ENCODE peak calls at places on chromosomes 1 and 21, in ten cellular contexts. U is osteoblast, R is astrocyte of the cerebellum, G is left lung, H is coronary artery, M is lower leg skin, B is SJSA1, X is Panc1, A is sigmoid colon, J is fibroblast of pulmonary artery. K is an unnamed sample.

GRCh38 chr1:114010433-114011184 is 31.3 kb downstream of the OLFML3 start:
- DNase-seq in A (no peak), G (no peak), M (no peak), U (no peak), R (no peak), H (no peak), B (no peak), J (no peak), X (no peak), K (peak)

GRCh38 chr1:50605186-50605875 is 182.1 kb upstream of the DMRTA2 start:
- DNase-seq in U (peak), A (no peak), H (no peak), G (no peak), R (no peak), B (no peak), J (peak), X (peak), M (no peak), K (peak)

GRCh38 chr1:82838066-82838465 is 1037.3 kb downstream of the ADGRL2 start:
- DNase-seq in A (no peak), B (no peak), J (peak), M (no peak), X (no peak), H (no peak), U (no peak), R (no peak), G (no peak), K (no peak)

GRCh38 chr1:116133696-116134095 is 22.5 kb downstream of the MAB21L3 start:
- DNase-seq in H (no peak), X (no peak), G (no peak), B (no peak), A (no peak), U (no peak), M (no peak), J (no peak), R (no peak), K (no peak)

GRCh38 chr21:34881421-34881820 is 167.7 kb downstream of the RUNX1 start:
- DNase-seq in X (no peak), M (no peak), U (peak), B (peak), J (peak), R (no peak), A (no peak), H (no peak), G (no peak), K (no peak)

GRCh38 chr1:3426956-3427535 is 27.4 kb upstream of the ARHGEF16 start:
- DNase-seq in U (peak), R (no peak), A (no peak), H (no peak), B (no peak), M (no peak), G (no peak), J (no peak), X (no peak), K (no peak)

GRCh38 chr1:238944028-238944427 is 442.3 kb upstream of the CHRM3 start:
- DNase-seq in G (no peak), M (no peak), R (no peak), B (no peak), J (no peak), X (no peak), U (no peak), A (no peak), H (no peak), K (no peak)

GRCh38 chr1:206513312-206514111 is 6.2 kb downstream of the RASSF5 start:
- DNase-seq in G (peak), B (no peak), J (peak), M (peak), H (peak), U (peak), X (no peak), A (peak), R (peak), K (no peak)

GRCh38 chr1:110210604-110211502 is 739 bp downstream of the KCNC4 start:
- DNase-seq in R (no peak), A (peak), J (no peak), G (peak), H (peak), U (peak), B (no peak), X (no peak), M (peak), K (peak)

DNA sequence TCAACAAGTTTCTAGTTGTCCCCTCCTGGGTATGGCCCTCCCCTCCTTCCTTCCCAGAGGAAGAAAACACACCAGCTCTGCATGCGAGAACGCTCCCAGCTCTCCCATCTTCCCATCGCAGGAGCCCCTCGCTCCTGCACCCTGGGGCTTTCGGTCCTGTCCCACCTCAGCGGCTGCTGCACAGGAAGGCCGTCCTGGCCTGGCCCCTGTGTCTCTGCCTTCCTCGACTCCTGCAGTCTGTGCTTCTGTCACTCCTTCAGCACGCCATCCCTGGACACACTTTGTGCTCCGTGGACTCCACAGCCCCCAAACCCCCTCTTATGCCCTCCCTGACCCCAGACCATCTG is 23.2 kb downstream of the KRTAP10-1 start:
- DNase-seq in B (no peak), A (no peak), J (no peak), U (no peak), H (no peak), X (no peak), R (no peak), G (no peak), M (no peak), K (no peak)
- H3K4me3 ChIP-seq in B (no peak), A (no peak), J (no peak), U (no peak), H (no peak), X (no peak), R (no peak), G (no peak), M (no peak), K (no peak)

GRCh38 chr1:247452447-247453039 is 5.4 kb downstream of the OR2B11 start:
- DNase-seq in X (no peak), G (no peak), B (no peak), U (no peak), H (no peak), A (no peak), J (no peak), M (no peak), R (no peak), K (no peak)

GRCh38 chr1:247453997-247454396 is 3.9 kb downstream of the OR2B11 start:
- DNase-seq in A (no peak), H (no peak), B (no peak), X (no peak), M (no peak), G (no peak), R (no peak), U (no peak), J (no peak), K (no peak)

GRCh38 chr1:247453256-247453655 is 4.6 kb downstream of the OR2B11 start:
- DNase-seq in X (no peak), A (no peak), J (no peak), U (no peak), G (no peak), R (no peak), B (no peak), H (no peak), M (no peak), K (no peak)

GRCh38 chr1:247448107-247448778 is 9.7 kb downstream of the OR2B11 start:
- DNase-seq in B (no peak), J (peak), H (no peak), G (peak), X (peak), M (peak), R (peak), U (peak), A (peak), K (peak)

GRCh38 chr1:247451388-247452010 is 6.4 kb downstream of the OR2B11 start:
- DNase-seq in R (no peak), X (no peak), H (no peak), J (no peak), G (no peak), A (no peak), M (peak), U (no peak), B (no peak), K (no peak)
- H3K4me3 ChIP-seq in R (no peak), X (no peak), H (no peak), J (no peak), G (no peak), A (no peak), M (no peak), U (no peak), B (no peak), K (no peak)

GRCh38 chr1:214939180-214939579 is 143.4 kb upstream of the KCNK2 start:
- DNase-seq in X (no peak), M (no peak), J (no peak), U (no peak), B (no peak), R (no peak), H (no peak), A (no peak), G (no peak), K (no peak)

GRCh38 chr1:214941061-214941460 is 141.5 kb upstream of the KCNK2 start:
- DNase-seq in M (no peak), G (no peak), R (no peak), H (no peak), B (no peak), A (no peak), X (no peak), J (no peak), U (no peak), K (no peak)

GRCh38 chr1:214946615-214947014 is 135.9 kb upstream of the KCNK2 start:
- DNase-seq in J (no peak), U (no peak), X (no peak), B (no peak), M (no peak), G (no peak), H (no peak), R (no peak), A (no peak), K (no peak)

DNA sequence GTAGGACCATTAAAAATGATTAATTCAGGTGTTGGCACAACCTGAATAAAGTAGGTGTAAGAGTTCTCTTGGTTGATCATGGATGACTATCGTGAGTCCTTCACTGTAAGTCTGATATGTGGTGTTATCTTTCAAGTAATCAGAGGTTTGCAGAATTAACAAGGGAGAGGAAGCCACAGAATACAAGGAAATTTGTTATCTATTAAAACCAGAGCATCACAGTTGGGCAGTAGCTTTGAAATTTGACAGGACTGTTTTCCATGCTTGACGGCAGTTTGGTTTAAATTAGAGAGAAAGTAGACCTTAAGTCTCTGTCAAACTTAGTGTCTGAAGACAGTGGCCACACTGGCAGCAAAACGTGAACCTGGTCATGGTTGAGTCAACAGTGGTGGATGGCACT is 139.5 kb upstream of the KCNK2 start:
- DNase-seq in B (no peak), M (no peak), A (no peak), U (no peak), J (no peak), H (no peak), G (no peak), R (no peak), X (no peak), K (no peak)
- H3K4me3 ChIP-seq in B (no peak), M (no peak), A (no peak), U (no peak), J (no peak), H (no peak), G (no peak), R (no peak), X (no peak), K (no peak)

GRCh38 chr1:53507115-53507816 is 48.1 kb downstream of the DMRTB1 start:
- DNase-seq in U (peak), H (no peak), B (no peak), G (no peak), X (no peak), R (no peak), J (no peak), M (no peak), A (no peak), K (peak)

GRCh38 chr1:53506355-53507050 is 47.3 kb downstream of the DMRTB1 start:
- DNase-seq in X (no peak), M (no peak), G (no peak), R (no peak), H (no peak), A (no peak), J (no peak), U (no peak), B (no peak), K (no peak)

GRCh38 chr1:53508991-53509663 is 49.9 kb downstream of the DMRTB1 start:
- DNase-seq in J (no peak), X (no peak), M (no peak), A (no peak), H (no peak), B (no peak), U (peak), G (peak), R (no peak), K (no peak)

GRCh38 chr1:53509775-53510174 is 50.6 kb downstream of the DMRTB1 start:
- DNase-seq in U (no peak), H (no peak), G (no peak), A (no peak), R (no peak), B (no peak), J (no peak), M (no peak), X (no peak), K (no peak)

GRCh38 chr1:53508056-53508990 is 49.1 kb downstream of the DMRTB1 start:
- DNase-seq in B (no peak), X (no peak), H (no peak), R (no peak), M (no peak), G (no peak), U (peak), J (no peak), A (no peak), K (no peak)
- H3K4me3 ChIP-seq in B (no peak), X (no peak), H (no peak), R (no peak), M (no peak), G (no peak), U (no peak), J (no peak), A (no peak), K (no peak)

DNA sequence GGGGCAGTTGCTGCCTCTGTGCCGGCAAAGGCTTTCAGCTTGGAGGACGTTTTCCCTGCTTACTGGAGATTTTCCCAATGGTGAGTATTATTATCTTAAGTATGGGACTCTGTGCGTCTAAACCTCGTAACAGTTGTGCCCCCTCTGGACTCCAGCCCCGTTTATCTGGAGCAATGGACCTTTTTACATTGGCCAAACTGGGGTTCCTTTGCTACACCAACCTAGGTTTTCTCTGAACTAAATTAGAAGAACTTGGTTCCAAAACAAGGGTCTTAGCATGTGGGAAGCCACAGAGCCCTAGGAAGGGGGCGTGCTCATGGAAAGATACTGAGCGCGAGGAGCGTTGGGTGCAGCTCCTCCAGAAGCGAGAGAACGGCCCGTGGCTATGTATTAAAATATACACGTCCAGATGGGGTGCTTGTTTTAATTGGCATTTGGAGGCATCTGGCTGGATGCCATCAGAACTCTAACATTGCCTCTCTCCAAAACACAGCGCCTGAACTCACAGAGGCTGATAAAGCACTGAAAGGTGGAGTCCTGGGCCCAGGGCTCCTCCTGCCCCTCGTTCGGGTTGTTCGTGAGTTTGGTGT is 28.4 kb downstream of the POFUT2 start:
- DNase-seq in U (peak), X (no peak), M (no peak), A (no peak), B (no peak), H (peak), G (no peak), R (no peak), J (no peak), K (peak)
- H3K4me3 ChIP-seq in U (no peak), X (no peak), M (no peak), A (no peak), B (no peak), H (no peak), G (no peak), R (no peak), J (no peak), K (no peak)

DNA sequence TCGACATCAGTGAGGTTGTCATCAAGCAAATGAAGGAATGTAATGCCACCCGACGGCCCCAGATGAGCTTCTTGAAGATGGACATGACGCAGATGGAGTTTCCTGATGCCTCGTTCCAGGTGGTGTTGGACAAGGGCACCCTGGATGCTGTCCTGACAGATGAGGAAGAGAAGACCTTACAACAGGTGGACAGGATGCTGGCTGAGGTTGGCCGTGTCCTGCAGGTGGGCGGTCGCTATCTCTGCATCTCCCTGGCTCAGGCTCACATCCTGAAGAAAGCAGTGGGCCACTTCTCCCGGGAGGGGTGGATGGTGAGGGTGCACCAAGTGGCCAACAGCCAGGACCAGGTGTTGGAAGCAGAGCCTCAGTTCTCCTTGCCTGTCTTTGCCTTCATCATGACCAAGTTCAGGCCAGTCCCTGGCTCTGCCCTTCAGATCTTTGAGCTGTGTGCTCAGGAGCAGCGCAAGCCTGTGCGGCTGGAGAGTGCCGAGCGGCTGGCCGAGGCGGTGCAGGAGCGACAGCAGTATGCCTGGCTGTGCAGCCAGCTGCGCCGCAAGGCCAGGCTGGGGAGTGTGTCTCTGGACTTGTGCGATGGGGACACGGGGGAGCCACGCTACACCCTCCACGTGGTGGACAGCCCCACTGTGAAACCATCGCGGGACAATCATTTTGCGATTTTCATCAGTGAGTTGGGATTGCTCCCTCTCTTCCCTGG is 2.5 kb downstream of the METTL13 start:
- DNase-seq in A (no peak), B (no peak), J (no peak), M (no peak), X (no peak), H (no peak), U (no peak), R (no peak), G (no peak), K (no peak)
- H3K4me3 ChIP-seq in A (no peak), B (no peak), J (no peak), M (no peak), X (no peak), H (peak), U (no peak), R (no peak), G (no peak), K (no peak)

GRCh38 chr1:200971428-200971903 is 52.0 kb downstream of the KIF21B start:
- DNase-seq in X (no peak), G (no peak), M (no peak), J (no peak), U (peak), A (no peak), B (no peak), H (no peak), R (no peak), K (peak)
- H3K4me3 ChIP-seq in X (no peak), G (no peak), M (no peak), J (no peak), U (no peak), A (no peak), B (no peak), H (no peak), R (no peak), K (no peak)

GRCh38 chr1:80212021-80212420 is 1205.5 kb upstream of the ADGRL4 start:
- DNase-seq in A (no peak), G (no peak), H (no peak), M (no peak), R (no peak), B (no peak), U (no peak), X (no peak), J (no peak), K (no peak)

GRCh38 chr1:80217377-80217986 is 1211.0 kb upstream of the ADGRL4 start:
- DNase-seq in U (no peak), A (no peak), M (no peak), B (no peak), X (peak), G (no peak), H (no peak), J (peak), R (peak), K (peak)

GRCh38 chr1:80218112-80218511 is 1211.6 kb upstream of the ADGRL4 start:
- DNase-seq in R (peak), G (no peak), B (no peak), M (no peak), U (peak), H (no peak), X (peak), J (peak), A (no peak), K (peak)

GRCh38 chr1:80214888-80215540 is 1208.5 kb upstream of the ADGRL4 start:
- DNase-seq in J (no peak), M (no peak), A (no peak), H (no peak), X (no peak), G (no peak), R (no peak), B (no peak), U (no peak), K (no peak)

DNA sequence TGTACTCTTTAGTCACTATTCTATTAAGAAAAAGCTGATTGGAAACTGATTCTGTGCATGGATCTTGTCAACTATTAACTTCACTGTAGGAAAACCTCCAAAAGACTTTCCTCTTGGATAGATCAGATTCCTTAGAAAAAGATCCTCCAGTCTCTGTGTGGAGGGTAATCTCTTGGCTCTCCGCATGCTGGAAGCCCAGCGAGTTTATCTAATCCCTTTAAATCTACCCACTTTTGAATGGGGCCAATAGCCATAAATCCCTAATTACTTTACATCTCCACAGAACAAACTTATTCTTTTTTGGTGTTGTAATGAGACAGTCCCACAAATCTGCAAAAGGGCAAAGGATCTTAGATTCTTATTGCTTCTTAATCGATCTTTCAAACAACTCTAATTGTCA is 1206.4 kb upstream of the ADGRL4 start:
- DNase-seq in X (no peak), G (no peak), H (no peak), M (no peak), J (no peak), B (no peak), A (no peak), R (no peak), U (no peak), K (no peak)
- H3K4me3 ChIP-seq in X (no peak), G (no peak), H (no peak), M (no peak), J (no peak), B (no peak), A (no peak), R (no peak), U (no peak), K (no peak)

DNA sequence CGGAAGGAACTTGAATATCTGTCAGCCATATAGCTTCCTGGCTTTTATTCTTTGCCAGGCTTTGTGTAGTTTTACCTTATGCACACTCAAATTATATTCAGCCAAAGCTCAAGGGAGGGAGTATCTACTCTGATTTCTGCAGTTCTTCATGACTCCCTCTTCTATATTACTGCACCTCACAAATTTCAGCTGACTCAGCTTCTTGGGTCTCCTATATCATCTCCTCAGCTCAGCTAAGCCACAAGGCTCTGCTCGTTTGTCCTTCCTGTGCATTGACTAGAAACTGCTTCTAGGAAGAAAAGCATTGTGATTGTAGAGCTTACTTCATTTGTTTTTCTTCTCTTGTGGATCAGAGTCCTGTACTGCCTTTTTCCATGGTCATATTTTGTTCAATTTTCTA is 37.4 kb downstream of the BTBD8 start:
- DNase-seq in X (no peak), M (no peak), G (no peak), U (no peak), B (no peak), A (no peak), J (no peak), R (no peak), H (no peak), K (no peak)
- H3K4me3 ChIP-seq in X (no peak), M (no peak), G (no peak), U (no peak), B (no peak), A (no peak), J (no peak), R (no peak), H (no peak), K (no peak)